ENCODE peak calls at places on chromosomes 11 and 22, in five cellular contexts. J is cardiac muscle cell, I is fibroblast of mammary gland, L is heart right ventricle, D is H9. U is an unnamed sample.

GRCh38 chr22:43418079-43418825 is 6.4 kb downstream of the MPPED1 start:
- DNase-seq in J (no peak), I (no peak), L (no peak), D (no peak), U (no peak)

GRCh38 chr11:13008625-13009475 is at the start of gene RASSF10:
- DNase-seq in J (peak; percentile 53), I (no peak), L (peak; percentile 81), D (peak; percentile 97), U (peak; percentile 96)

GRCh38 chr22:41619979-41620645 is 731 bp downstream of the DESI1 start:
- DNase-seq in J (no peak), I (no peak), L (peak; percentile 20), D (peak; percentile 57), U (peak; percentile 51)

GRCh38 chr22:39995346-39996252 is 845 bp downstream of the FAM83F start:
- DNase-seq in J (no peak), I (no peak), L (no peak), D (peak; percentile 43), U (peak; percentile 23)

GRCh38 chr11:65262775-65263174 is 1.0 kb downstream of the POLA2 start:
- DNase-seq in J (no peak), I (no peak), L (no peak), D (no peak), U (no peak)

GRCh38 chr11:67572747-67573419 is 10.7 kb upstream of the GSTP1 start:
- DNase-seq in J (peak; percentile 63), I (peak; percentile 50), L (peak; percentile 34), D (peak; percentile 77), U (peak; percentile 71)

GRCh38 chr11:79092791-79093313 is 348.0 kb downstream of the TENM4 start:
- DNase-seq in J (peak; percentile 99), I (peak; percentile 100), L (peak; percentile 52), D (no peak), U (peak; percentile 55)

GRCh38 chr22:48886604-48887393 is 940.9 kb downstream of the BRD1 start:
- DNase-seq in J (no peak), I (no peak), L (no peak), D (peak; percentile 15), U (no peak)

GRCh38 chr22:47154621-47155081 is 392.2 kb downstream of the TBC1D22A start:
- DNase-seq in J (peak; percentile 79), I (peak; percentile 65), L (peak; percentile 59), D (no peak), U (no peak)

GRCh38 chr11:131612576-131612975 is 242.2 kb downstream of the NTM start:
- DNase-seq in J (no peak), I (no peak), L (peak; percentile 39), D (no peak), U (no peak)

GRCh38 chr11:109859325-109859724 is 233.9 kb upstream of the ZC3H12C start:
- DNase-seq in J (peak; percentile 29), I (peak; percentile 89), L (no peak), D (no peak), U (no peak)

GRCh38 chr11:123684601-123685000 is 30.2 kb upstream of the SCN3B start:
- DNase-seq in J (no peak), I (no peak), L (no peak), D (no peak), U (no peak)

GRCh38 chr22:45911601-45912271 is 65.2 kb downstream of the WNT7B start:
- DNase-seq in J (peak; percentile 11), I (peak; percentile 45), L (peak; percentile 54), D (no peak), U (peak; percentile 81)

GRCh38 chr11:128604723-128605122 is 17.4 kb upstream of the ETS1 start:
- DNase-seq in J (no peak), I (no peak), L (no peak), D (no peak), U (no peak)

GRCh38 chr22:20174785-20175596 is 24.1 kb upstream of the CCDC188 start:
- DNase-seq in J (peak; percentile 13), I (peak; percentile 3), L (no peak), D (no peak), U (peak; percentile 55)
- TF ChIP-seq CTCF in J (peak; percentile 23), I (peak; percentile 21), L (peak; percentile 35), D (peak; percentile 37), U (peak; percentile 47)

GRCh38 chr11:10453261-10453660 is 1.8 kb upstream of the AMPD3 start:
- DNase-seq in J (no peak), I (no peak), L (no peak), D (no peak), U (no peak)

GRCh38 chr11:10452211-10452767 is 2.8 kb upstream of the AMPD3 start:
- DNase-seq in J (no peak), I (no peak), L (no peak), D (no peak), U (no peak)

GRCh38 chr11:10454506-10454901 is 560 bp upstream of the AMPD3 start:
- DNase-seq in J (no peak), I (no peak), L (no peak), D (no peak), U (no peak)

GRCh38 chr11:10451399-10452116 is 3.5 kb upstream of the AMPD3 start:
- DNase-seq in J (no peak), I (no peak), L (no peak), D (no peak), U (no peak)

DNA sequence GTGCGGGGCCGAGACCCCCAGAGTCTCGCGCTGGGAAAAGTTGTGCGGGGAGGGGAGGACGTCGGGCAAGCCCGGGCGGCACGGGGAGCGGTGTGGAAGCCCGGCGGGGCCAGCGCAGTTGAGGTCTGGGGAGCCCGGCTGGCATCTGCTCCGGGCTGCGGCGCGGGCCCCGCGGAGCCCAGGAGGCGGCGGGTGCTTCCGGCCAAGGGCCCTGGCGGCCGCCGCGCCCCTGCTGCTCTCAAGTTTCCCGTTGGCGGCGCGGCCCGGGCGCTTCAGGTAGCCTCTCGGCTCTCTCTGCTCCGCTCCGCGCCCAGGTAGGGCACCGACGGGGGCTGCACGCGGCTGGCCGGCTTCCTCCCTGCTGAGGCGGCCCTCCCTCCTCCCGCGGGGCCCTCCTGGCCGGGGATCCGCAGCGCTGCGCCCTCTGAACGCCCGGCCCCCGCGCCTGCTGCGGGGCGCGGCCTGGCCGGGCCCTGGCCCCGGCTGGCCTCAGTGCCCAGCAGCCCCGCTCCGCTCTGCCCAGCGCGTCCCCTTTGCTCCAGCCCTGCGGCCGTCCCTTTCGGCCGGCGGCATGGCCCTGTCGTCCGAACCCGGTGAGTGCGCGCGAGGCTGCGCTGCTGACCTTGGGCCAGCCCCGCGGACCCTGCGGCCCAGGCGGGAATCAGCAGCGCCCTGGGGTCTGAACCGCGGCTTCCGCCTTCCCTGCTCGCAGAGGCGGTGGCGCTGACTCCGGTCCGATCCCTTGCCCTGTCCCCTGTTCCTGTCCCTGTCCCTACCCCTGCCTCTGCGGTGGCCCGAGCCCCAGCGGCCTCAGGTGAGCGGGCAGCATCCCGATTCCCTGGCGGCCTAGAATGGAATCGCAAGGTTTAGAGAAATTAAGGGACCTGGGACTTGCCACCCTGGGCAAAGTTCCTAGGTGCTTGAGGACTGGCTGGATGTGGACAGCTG is 4.3 kb upstream of the AMPD3 start:
- DNase-seq in J (peak; percentile 41), I (no peak), L (peak; percentile 20), D (peak; percentile 78), U (peak; percentile 85)
- TF ChIP-seq CTCF in J (peak; percentile 56), I (peak; percentile 18), L (peak; percentile 39), D (peak; percentile 77), U (peak; percentile 79)

GRCh38 chr11:102615894-102616432 is 9.2 kb downstream of the MMP20 start:
- DNase-seq in J (no peak), I (no peak), L (no peak), D (no peak), U (no peak)

GRCh38 chr11:102615077-102615893 is 9.8 kb downstream of the MMP20 start:
- DNase-seq in J (no peak), I (no peak), L (no peak), D (no peak), U (no peak)

GRCh38 chr11:102613455-102613854 is 11.7 kb downstream of the MMP20 start:
- DNase-seq in J (no peak), I (no peak), L (no peak), D (no peak), U (no peak)

GRCh38 chr11:102617491-102618026 is 7.6 kb downstream of the MMP20 start:
- DNase-seq in J (no peak), I (no peak), L (no peak), D (no peak), U (no peak)

GRCh38 chr11:102614485-102614884 is 10.6 kb downstream of the MMP20 start:
- DNase-seq in J (no peak), I (no peak), L (no peak), D (no peak), U (no peak)
- TF ChIP-seq CTCF in J (no peak), I (no peak), L (no peak), D (no peak), U (no peak)

DNA sequence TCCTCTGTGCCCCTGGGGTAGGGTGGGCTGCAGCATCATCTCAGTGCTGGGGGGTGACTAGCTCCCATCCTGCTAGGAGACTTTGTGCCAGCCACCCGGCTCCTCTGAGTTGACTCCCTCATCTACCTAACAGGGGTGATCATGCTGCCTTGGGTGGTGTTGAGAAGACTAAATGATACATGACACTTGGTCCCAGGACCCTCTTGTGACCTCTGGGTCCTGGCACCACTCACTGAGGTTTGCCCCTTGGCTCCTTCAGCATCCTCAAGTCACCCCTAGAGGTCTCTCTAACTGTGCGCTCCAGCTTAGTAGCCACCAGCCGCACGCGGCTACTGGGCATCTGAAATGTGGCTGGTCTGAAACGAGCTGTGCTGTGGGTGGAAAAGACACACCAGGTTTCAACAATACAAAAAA is 72.1 kb downstream of the LRRC32 start:
- DNase-seq in J (peak; percentile 74), I (peak; percentile 56), L (peak; percentile 33), D (peak; percentile 61), U (no peak)
- TF ChIP-seq CTCF in J (peak; percentile 75), I (peak; percentile 55), L (peak; percentile 63), D (peak; percentile 71), U (no peak)

DNA sequence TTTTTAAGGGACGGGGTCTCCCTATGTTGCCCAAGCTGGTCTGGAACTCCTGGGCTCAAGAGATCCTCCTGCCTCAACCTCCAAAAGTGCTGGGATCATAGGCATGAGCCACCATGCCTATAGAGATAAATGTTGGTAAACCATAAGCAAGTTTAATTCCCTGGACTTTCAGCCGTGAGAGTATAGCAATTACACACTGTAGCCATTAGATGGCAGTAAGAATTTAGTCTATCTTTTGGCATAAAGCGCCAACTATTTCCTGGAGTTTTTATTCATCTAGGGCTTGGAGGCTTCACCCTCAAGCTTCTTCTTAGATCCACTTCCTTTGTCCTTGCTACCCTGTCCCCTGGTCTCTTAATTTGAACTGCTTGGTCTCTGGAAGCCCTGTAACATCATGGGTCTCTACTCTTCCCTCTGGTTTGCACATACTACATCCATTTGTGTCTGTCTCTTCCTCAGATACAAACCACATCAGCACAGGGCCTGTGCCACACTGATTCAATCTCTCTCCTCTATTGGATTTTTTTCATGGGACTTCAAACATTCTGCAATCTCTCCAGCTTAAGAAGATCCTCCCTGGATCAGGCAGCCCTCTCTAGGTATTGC is 38.2 kb downstream of the OR10A6 start:
- DNase-seq in J (peak; percentile 76), I (peak; percentile 77), L (no peak), D (no peak), U (no peak)
- TF ChIP-seq CTCF in J (peak; percentile 73), I (peak; percentile 81), L (peak; percentile 70), D (peak; percentile 81), U (peak; percentile 38)